ENCODE peak calls at places on chromosomes 5 and 9, in eight cellular contexts. N is fibroblast of pulmonary artery, H is DND-41, Q is mammary epithelial cell, P is lower lobe of right lung, X is Caco-2, W is right cardiac atrium, L is hepatocyte. D is an unnamed sample.

GRCh38 chr5:107674655-107675054 is 3.9 kb upstream of the EFNA5 start:
- DNase-seq in N (peak; percentile 46), H (no peak), Q (peak; percentile 48), P (no peak), X (no peak), W (no peak), L (no peak), D (no peak)

GRCh38 chr9:77507212-77507961 is 140.7 kb downstream of the GNA14 start:
- DNase-seq in N (peak; percentile 65), H (no peak), Q (no peak), P (no peak), X (no peak), W (no peak), L (no peak), D (no peak)

GRCh38 chr9:132694144-132694543 is 23.9 kb downstream of the GTF3C4 start:
- DNase-seq in N (peak; percentile 29), H (peak; percentile 14), Q (peak; percentile 24), P (no peak), X (no peak), W (no peak), L (no peak), D (no peak)

GRCh38 chr9:20624201-20625002 is 2.1 kb upstream of the MLLT3 start:
- DNase-seq in N (peak; percentile 87), H (peak; percentile 66), Q (peak; percentile 57), P (peak; percentile 52), X (peak; percentile 38), W (peak; percentile 56), L (peak; percentile 84), D (peak; percentile 64)

GRCh38 chr9:121529237-121529987 is 29.8 kb upstream of the GGTA1 start:
- DNase-seq in N (peak; percentile 99), H (no peak), Q (peak; percentile 77), P (peak; percentile 79), X (no peak), W (peak; percentile 99), L (peak; percentile 71), D (no peak)

GRCh38 chr9:120730661-120731514 is 16.6 kb upstream of the MEGF9 start:
- DNase-seq in N (peak; percentile 91), H (no peak), Q (peak; percentile 66), P (peak; percentile 82), X (peak; percentile 79), W (no peak), L (peak; percentile 73), D (no peak)

GRCh38 chr9:5493597-5494511 is 16.5 kb upstream of the PDCD1LG2 start:
- DNase-seq in N (peak; percentile 81), H (no peak), Q (peak; percentile 89), P (peak; percentile 54), X (no peak), W (no peak), L (no peak), D (no peak)

GRCh38 chr5:25060575-25060974 is 415.8 kb upstream of the CDH10 start:
- DNase-seq in N (no peak), H (no peak), Q (no peak), P (no peak), X (no peak), W (no peak), L (no peak), D (no peak)

GRCh38 chr5:35202319-35203111 is 27.8 kb downstream of the PRLR start:
- DNase-seq in N (peak; percentile 61), H (peak; percentile 59), Q (no peak), P (peak; percentile 52), X (peak; percentile 74), W (peak; percentile 46), L (peak; percentile 68), D (peak; percentile 36)

GRCh38 chr5:61280766-61281427 is 51.2 kb upstream of the ZSWIM6 start:
- DNase-seq in N (no peak), H (no peak), Q (peak; percentile 54), P (no peak), X (no peak), W (peak; percentile 67), L (no peak), D (no peak)

GRCh38 chr5:96962540-96962991 is 26.7 kb downstream of the LNPEP start:
- DNase-seq in N (peak; percentile 20), H (peak; percentile 52), Q (no peak), P (no peak), X (no peak), W (no peak), L (no peak), D (no peak)

GRCh38 chr5:112109331-112109993 is 309.6 kb downstream of the EPB41L4A start:
- DNase-seq in N (peak; percentile 96), H (no peak), Q (peak; percentile 62), P (peak; percentile 72), X (peak; percentile 55), W (no peak), L (peak; percentile 66), D (peak; percentile 12)

GRCh38 chr5:138874771-138875628 is at the start of gene LRRTM2:
- DNase-seq in N (peak; percentile 66), H (no peak), Q (peak; percentile 82), P (no peak), X (no peak), W (no peak), L (peak; percentile 43), D (no peak)

GRCh38 chr5:138873096-138873885 is 1.8 kb downstream of the LRRTM2 start:
- DNase-seq in N (no peak), H (no peak), Q (peak; percentile 54), P (no peak), X (no peak), W (no peak), L (no peak), D (no peak)

GRCh38 chr5:138876811-138877210 is 1.7 kb upstream of the LRRTM2 start:
- DNase-seq in N (no peak), H (no peak), Q (no peak), P (no peak), X (no peak), W (no peak), L (no peak), D (no peak)

GRCh38 chr5:138873886-138874200 is 1.3 kb downstream of the LRRTM2 start:
- DNase-seq in N (no peak), H (no peak), Q (no peak), P (no peak), X (no peak), W (no peak), L (no peak), D (no peak)

DNA sequence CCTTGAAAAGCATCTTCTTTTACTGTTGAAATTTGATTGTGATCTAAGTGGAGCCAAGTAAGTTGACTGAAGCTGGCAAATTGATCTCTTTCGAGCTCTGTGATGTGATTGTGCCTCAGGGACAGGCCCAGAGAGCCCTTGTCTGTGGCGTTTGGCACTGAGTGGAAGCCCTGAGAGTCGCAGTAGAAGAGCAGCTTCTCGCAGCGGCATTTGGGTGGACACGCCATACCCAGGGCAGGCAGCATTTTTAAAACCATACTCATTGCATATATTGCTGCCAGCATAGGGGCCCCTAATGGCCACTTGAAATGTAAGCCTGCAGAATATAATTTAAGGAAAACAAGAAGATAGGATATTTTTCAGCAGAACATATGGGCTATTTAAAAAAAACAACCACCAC is 894 bp downstream of the LRRTM2 start:
- DNase-seq in N (no peak), H (no peak), Q (peak; percentile 33), P (no peak), X (no peak), W (no peak), L (no peak), D (no peak)
- H3K4me3 ChIP-seq in N (no peak overlapping the region), H (no peak overlapping the region), Q (peak overlapping the region; percentile 44), P (peak overlapping the region; percentile 4), X (no peak overlapping the region), W (no peak overlapping the region), L (no peak overlapping the region), D (no peak overlapping the region)

GRCh38 chr5:122982376-122982775 is 54.1 kb downstream of the PPIC start:
- DNase-seq in N (no peak), H (no peak), Q (no peak), P (no peak), X (no peak), W (no peak), L (no peak), D (no peak)
- H3K4me3 ChIP-seq in N (no peak overlapping the region), H (no peak overlapping the region), Q (no peak overlapping the region), P (no peak overlapping the region), X (no peak overlapping the region), W (no peak overlapping the region), L (no peak overlapping the region), D (no peak overlapping the region)

GRCh38 chr5:159105318-159106053 is 5.8 kb upstream of the EBF1 start:
- DNase-seq in N (no peak), H (no peak), Q (no peak), P (no peak), X (no peak), W (peak; percentile 57), L (no peak), D (no peak)
- H3K4me3 ChIP-seq in N (no peak overlapping the region), H (no peak overlapping the region), Q (no peak overlapping the region), P (no peak overlapping the region), X (no peak overlapping the region), W (no peak overlapping the region), L (no peak overlapping the region), D (no peak overlapping the region)

GRCh38 chr9:85717220-85717619 is 24.5 kb downstream of the AGTPBP1 start:
- DNase-seq in N (no peak), H (no peak), Q (no peak), P (no peak), X (no peak), W (no peak), L (no peak), D (no peak)
- H3K4me3 ChIP-seq in N (no peak overlapping the region), H (no peak overlapping the region), Q (no peak overlapping the region), P (no peak overlapping the region), X (no peak overlapping the region), W (no peak overlapping the region), L (no peak overlapping the region), D (no peak overlapping the region)

DNA sequence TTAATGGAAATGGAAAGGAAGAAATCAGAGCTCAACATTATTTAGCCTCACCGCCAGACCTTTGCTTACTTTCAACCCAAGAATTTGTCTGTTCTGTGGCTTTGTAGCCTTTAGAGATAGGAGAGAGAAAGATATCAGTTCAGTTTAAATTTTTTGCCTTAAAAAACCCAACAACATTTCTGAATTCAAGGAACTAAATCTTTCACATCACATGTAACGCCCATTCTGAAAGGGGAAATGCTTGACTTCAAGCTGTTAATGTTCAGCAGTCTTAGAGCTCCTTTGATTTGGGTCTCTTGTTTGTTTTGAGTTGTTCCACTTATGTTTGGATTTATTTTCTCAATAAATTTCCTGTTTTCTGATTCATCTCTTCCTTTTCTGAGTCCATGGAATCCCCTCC is 294.5 kb downstream of the ARHGAP26 start:
- DNase-seq in N (peak; percentile 41), H (no peak), Q (no peak), P (no peak), X (no peak), W (no peak), L (no peak), D (no peak)
- H3K4me3 ChIP-seq in N (no peak overlapping the region), H (no peak overlapping the region), Q (no peak overlapping the region), P (no peak overlapping the region), X (no peak overlapping the region), W (no peak overlapping the region), L (no peak overlapping the region), D (no peak overlapping the region)

DNA sequence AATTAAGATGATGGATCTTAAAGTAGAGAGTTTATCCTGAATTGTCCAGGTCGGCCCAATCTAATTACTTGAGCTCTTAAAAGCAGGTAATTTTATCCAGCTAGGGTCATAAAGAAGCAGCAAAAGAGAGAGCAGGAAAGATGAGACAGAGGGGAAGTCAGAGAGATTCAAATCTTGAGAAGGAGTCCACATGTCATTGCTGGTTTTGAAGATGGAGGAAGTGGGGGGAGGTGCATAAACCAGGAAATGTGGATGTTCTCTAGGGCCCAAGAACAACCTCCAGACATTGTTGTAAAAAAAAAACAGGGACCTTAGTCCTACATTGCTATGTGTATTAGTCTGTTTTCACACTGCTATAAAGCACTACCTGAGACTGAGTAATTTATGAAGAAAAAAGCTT is 66.4 kb downstream of the SLCO4C1 start:
- DNase-seq in N (no peak), H (peak; percentile 22), Q (no peak), P (no peak), X (no peak), W (no peak), L (no peak), D (no peak)
- H3K4me3 ChIP-seq in N (no peak overlapping the region), H (no peak overlapping the region), Q (no peak overlapping the region), P (no peak overlapping the region), X (no peak overlapping the region), W (no peak overlapping the region), L (no peak overlapping the region), D (no peak overlapping the region)

GRCh38 chr5:103404483-103404882 is 145.9 kb downstream of the MACIR start:
- DNase-seq in N (no peak), H (no peak), Q (no peak), P (no peak), X (no peak), W (no peak), L (no peak), D (no peak)
- H3K4me3 ChIP-seq in N (no peak overlapping the region), H (no peak overlapping the region), Q (no peak overlapping the region), P (no peak overlapping the region), X (no peak overlapping the region), W (no peak overlapping the region), L (no peak overlapping the region), D (no peak overlapping the region)